ENCODE peak calls at places on chromosomes 2 and 18, in eight cellular contexts. One of them, this sample, is unnamed.
A peak's percentile ranks its signal among the peaks of the same experiment; 100 is the strongest.

GRCh38 chr2:14261771-14262170 is 370.7 kb upstream of the LRATD1 start:
- DNase-seq in IMR-90: no peak
- DNase-seq in cardiac fibroblast: peak; percentile 67
- DNase-seq in tibial nerve: no peak
- DNase-seq in Panc1: no peak
- DNase-seq in fibroblast of lung: no peak
- DNase-seq in HCT116: no peak
- DNase-seq in A673: no peak
- DNase-seq in this sample: no peak

GRCh38 chr18:63205791-63206252 is 113.7 kb downstream of the BCL2 start:
- DNase-seq in IMR-90: no peak
- DNase-seq in cardiac fibroblast: no peak
- DNase-seq in tibial nerve: no peak
- DNase-seq in Panc1: no peak
- DNase-seq in fibroblast of lung: no peak
- DNase-seq in HCT116: no peak
- DNase-seq in A673: no peak
- DNase-seq in this sample: no peak

GRCh38 chr2:149166958-149167810 is 128.7 kb downstream of the LYPD6B start:
- DNase-seq in IMR-90: no peak
- DNase-seq in cardiac fibroblast: no peak
- DNase-seq in tibial nerve: no peak
- DNase-seq in Panc1: no peak
- DNase-seq in fibroblast of lung: no peak
- DNase-seq in HCT116: peak; percentile 10
- DNase-seq in A673: no peak
- DNase-seq in this sample: no peak

GRCh38 chr2:42238644-42239288 is 69.6 kb downstream of the EML4 start:
- DNase-seq in IMR-90: no peak
- DNase-seq in cardiac fibroblast: peak; percentile 38
- DNase-seq in tibial nerve: peak; percentile 51
- DNase-seq in Panc1: peak; percentile 24
- DNase-seq in fibroblast of lung: peak; percentile 25
- DNase-seq in HCT116: peak; percentile 6
- DNase-seq in A673: peak; percentile 50
- DNase-seq in this sample: peak; percentile 33

GRCh38 chr2:14616342-14616741 is 16.2 kb upstream of the LRATD1 start:
- DNase-seq in IMR-90: no peak
- DNase-seq in cardiac fibroblast: no peak
- DNase-seq in tibial nerve: peak; percentile 27
- DNase-seq in Panc1: no peak
- DNase-seq in fibroblast of lung: no peak
- DNase-seq in HCT116: no peak
- DNase-seq in A673: no peak
- DNase-seq in this sample: no peak

GRCh38 chr18:51266736-51267135 is 69.3 kb upstream of the MEX3C start:
- DNase-seq in IMR-90: no peak
- DNase-seq in cardiac fibroblast: peak; percentile 26
- DNase-seq in tibial nerve: no peak
- DNase-seq in Panc1: no peak
- DNase-seq in fibroblast of lung: no peak
- DNase-seq in HCT116: no peak
- DNase-seq in A673: no peak
- DNase-seq in this sample: peak; percentile 50

GRCh38 chr2:128306081-128306930 is 12.4 kb downstream of the HS6ST1 start:
- DNase-seq in IMR-90: peak; percentile 100
- DNase-seq in cardiac fibroblast: peak; percentile 81
- DNase-seq in tibial nerve: peak; percentile 49
- DNase-seq in Panc1: no peak
- DNase-seq in fibroblast of lung: peak; percentile 99
- DNase-seq in HCT116: no peak
- DNase-seq in A673: no peak
- DNase-seq in this sample: peak; percentile 86

GRCh38 chr2:121860033-121860810 is 104.8 kb downstream of the TSN start:
- DNase-seq in IMR-90: peak; percentile 93
- DNase-seq in cardiac fibroblast: peak; percentile 94
- DNase-seq in tibial nerve: no peak
- DNase-seq in Panc1: peak; percentile 20
- DNase-seq in fibroblast of lung: peak; percentile 58
- DNase-seq in HCT116: no peak
- DNase-seq in A673: peak; percentile 4
- DNase-seq in this sample: peak; percentile 63

GRCh38 chr2:172943992-172944793 is 131.5 kb upstream of the MAP3K20 start:
- DNase-seq in IMR-90: peak; percentile 80
- DNase-seq in cardiac fibroblast: no peak
- DNase-seq in tibial nerve: no peak
- DNase-seq in Panc1: no peak
- DNase-seq in fibroblast of lung: no peak
- DNase-seq in HCT116: no peak
- DNase-seq in A673: no peak
- DNase-seq in this sample: no peak

GRCh38 chr2:237438082-237438925 is 24.3 kb upstream of the COL6A3 start:
- DNase-seq in IMR-90: no peak
- DNase-seq in cardiac fibroblast: no peak
- DNase-seq in tibial nerve: no peak
- DNase-seq in Panc1: no peak
- DNase-seq in fibroblast of lung: no peak
- DNase-seq in HCT116: no peak
- DNase-seq in A673: no peak
- DNase-seq in this sample: no peak

GRCh38 chr2:15429032-15429431 is 132.1 kb downstream of the NBAS start:
- DNase-seq in IMR-90: no peak
- DNase-seq in cardiac fibroblast: no peak
- DNase-seq in tibial nerve: no peak
- DNase-seq in Panc1: no peak
- DNase-seq in fibroblast of lung: no peak
- DNase-seq in HCT116: no peak
- DNase-seq in A673: no peak
- DNase-seq in this sample: no peak

GRCh38 chr18:78861706-78862105 is 117.9 kb upstream of the SALL3 start:
- DNase-seq in IMR-90: no peak
- DNase-seq in cardiac fibroblast: no peak
- DNase-seq in tibial nerve: no peak
- DNase-seq in Panc1: no peak
- DNase-seq in fibroblast of lung: no peak
- DNase-seq in HCT116: no peak
- DNase-seq in A673: no peak
- DNase-seq in this sample: no peak

GRCh38 chr2:196520610-196521009 is 118.9 kb upstream of the CCDC150 start:
- DNase-seq in IMR-90: no peak
- DNase-seq in cardiac fibroblast: no peak
- DNase-seq in tibial nerve: no peak
- DNase-seq in Panc1: no peak
- DNase-seq in fibroblast of lung: no peak
- DNase-seq in HCT116: no peak
- DNase-seq in A673: no peak
- DNase-seq in this sample: no peak

GRCh38 chr2:55370208-55370607 is 49.4 kb downstream of the CCDC88A start:
- DNase-seq in IMR-90: no peak
- DNase-seq in cardiac fibroblast: no peak
- DNase-seq in tibial nerve: no peak
- DNase-seq in Panc1: no peak
- DNase-seq in fibroblast of lung: no peak
- DNase-seq in HCT116: no peak
- DNase-seq in A673: no peak
- DNase-seq in this sample: no peak

GRCh38 chr2:98585386-98585785 is 22.9 kb downstream of the COA5 start:
- DNase-seq in IMR-90: no peak
- DNase-seq in cardiac fibroblast: no peak
- DNase-seq in tibial nerve: no peak
- DNase-seq in Panc1: no peak
- DNase-seq in fibroblast of lung: no peak
- DNase-seq in HCT116: no peak
- DNase-seq in A673: no peak
- DNase-seq in this sample: no peak

GRCh38 chr2:108909917-108910515 is 79.0 kb downstream of the EDAR start:
- DNase-seq in IMR-90: no peak
- DNase-seq in cardiac fibroblast: no peak
- DNase-seq in tibial nerve: no peak
- DNase-seq in Panc1: no peak
- DNase-seq in fibroblast of lung: no peak
- DNase-seq in HCT116: no peak
- DNase-seq in A673: no peak
- DNase-seq in this sample: no peak

GRCh38 chr2:225889452-225889851 is 489.9 kb downstream of the NYAP2 start:
- DNase-seq in IMR-90: peak; percentile 94
- DNase-seq in cardiac fibroblast: peak; percentile 92
- DNase-seq in tibial nerve: peak; percentile 68
- DNase-seq in Panc1: peak; percentile 18
- DNase-seq in fibroblast of lung: peak; percentile 92
- DNase-seq in HCT116: peak; percentile 60
- DNase-seq in A673: peak; percentile 75
- DNase-seq in this sample: peak; percentile 82

DNA sequence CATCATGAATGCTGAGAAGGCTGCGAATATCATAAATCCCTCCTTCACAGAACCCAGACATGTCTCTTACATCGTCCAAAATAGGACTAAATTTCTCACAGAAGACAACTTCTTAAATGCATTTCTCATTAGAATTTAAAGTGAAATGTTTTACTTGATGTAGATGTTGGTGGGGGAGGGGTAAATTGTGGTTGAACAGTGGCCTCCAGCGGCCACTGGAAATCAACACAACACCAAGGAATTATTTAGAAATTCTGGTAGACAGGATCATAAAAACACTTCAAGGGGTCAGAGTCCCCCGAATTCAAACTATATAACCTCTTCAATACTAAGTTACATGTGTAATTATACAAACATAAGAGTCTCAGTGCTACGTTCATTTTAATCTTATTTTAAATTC is 135.9 kb downstream of the ABCA12 start:
- DNase-seq in IMR-90: peak; percentile 46
- DNase-seq in cardiac fibroblast: peak; percentile 58
- DNase-seq in tibial nerve: no peak
- DNase-seq in Panc1: peak; percentile 10
- DNase-seq in fibroblast of lung: peak; percentile 67
- DNase-seq in HCT116: peak; percentile 31
- DNase-seq in A673: peak; percentile 64
- DNase-seq in this sample: peak; percentile 66
- TF ChIP-seq CTCF in IMR-90: peak; percentile 62
- TF ChIP-seq CTCF in cardiac fibroblast: peak; percentile 45
- TF ChIP-seq CTCF in tibial nerve: peak; percentile 22
- TF ChIP-seq CTCF in Panc1: peak; percentile 63
- TF ChIP-seq CTCF in fibroblast of lung: peak; percentile 63
- TF ChIP-seq CTCF in HCT116: peak; percentile 76
- TF ChIP-seq CTCF in A673: peak; percentile 63
- TF ChIP-seq CTCF in this sample: peak; percentile 64

DNA sequence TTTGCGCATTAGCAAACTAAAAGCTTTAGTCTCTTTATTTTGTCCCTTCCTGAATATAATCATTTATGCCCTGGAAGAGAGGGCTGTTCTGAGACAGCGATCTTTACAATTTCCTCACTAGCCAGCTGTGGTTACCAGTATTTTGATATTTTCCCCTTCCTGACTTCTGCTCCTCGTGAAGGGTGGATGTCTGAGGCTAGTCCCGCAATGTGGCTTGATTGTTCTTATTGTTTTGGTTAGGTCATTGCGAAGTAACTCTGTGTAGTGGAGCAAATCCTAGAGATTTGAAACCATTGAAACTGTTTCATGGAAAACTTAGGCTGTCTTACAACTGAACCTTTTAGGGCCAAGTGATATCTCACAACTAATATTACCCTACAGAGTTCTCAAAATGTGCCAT is 2.4 kb downstream of the MRPL33 start:
- DNase-seq in IMR-90: no peak
- DNase-seq in cardiac fibroblast: no peak
- DNase-seq in tibial nerve: no peak
- DNase-seq in Panc1: no peak
- DNase-seq in fibroblast of lung: no peak
- DNase-seq in HCT116: no peak
- DNase-seq in A673: no peak
- DNase-seq in this sample: no peak
- H3K4me3 ChIP-seq in IMR-90: no peak overlapping the region
- H3K4me3 ChIP-seq in cardiac fibroblast: no peak overlapping the region
- H3K4me3 ChIP-seq in tibial nerve: no peak overlapping the region
- H3K4me3 ChIP-seq in Panc1: no peak overlapping the region
- H3K4me3 ChIP-seq in fibroblast of lung: no peak overlapping the region
- H3K4me3 ChIP-seq in HCT116: no peak overlapping the region
- H3K4me3 ChIP-seq in A673: no peak overlapping the region
- H3K4me3 ChIP-seq in this sample: no peak overlapping the region

DNA sequence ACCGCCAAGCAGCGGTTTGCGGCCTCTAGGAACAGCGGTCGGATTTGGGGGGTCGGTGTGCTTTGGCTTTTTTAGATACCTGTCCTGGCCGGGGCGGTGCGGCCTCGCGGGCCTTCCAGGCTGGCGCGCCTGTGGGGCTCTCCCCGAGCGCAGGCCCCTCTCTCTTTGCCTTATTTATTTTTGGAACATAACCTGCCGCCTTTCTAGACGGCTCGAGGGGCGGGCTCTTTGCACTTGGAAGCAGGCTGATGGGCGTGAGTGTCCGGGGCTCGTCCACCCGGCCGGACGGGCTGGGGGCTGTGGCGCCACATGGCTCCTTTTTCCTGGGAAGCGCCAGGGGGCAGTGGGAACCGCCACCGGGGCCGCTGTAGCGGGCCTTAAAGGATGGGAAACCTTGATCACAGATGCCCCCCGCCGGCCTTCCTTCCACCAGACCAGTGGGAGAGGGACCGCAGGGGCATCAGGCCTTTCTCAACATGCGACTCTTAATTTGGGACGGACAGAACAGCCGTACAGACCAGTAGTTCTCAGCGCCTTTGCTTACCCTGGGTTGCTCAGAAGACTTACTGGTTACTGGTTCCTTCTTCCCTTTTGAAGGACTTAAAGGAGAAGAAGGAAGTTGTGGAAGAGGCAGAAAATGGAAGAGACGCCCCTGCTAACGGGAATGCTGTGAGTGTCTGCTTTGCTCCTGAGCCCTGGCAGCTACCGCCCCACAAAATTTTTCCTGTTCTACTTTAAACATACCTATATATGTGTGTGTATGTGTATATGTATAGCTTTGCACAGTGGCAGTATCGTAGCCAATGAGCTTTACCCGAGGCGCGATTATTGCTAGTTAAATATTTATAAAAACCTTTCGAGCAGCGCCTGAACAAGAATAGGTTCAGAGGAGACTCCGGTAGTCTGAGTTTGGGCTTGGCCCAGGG is 2.7 kb downstream of the PTMA start:
- DNase-seq in IMR-90: no peak
- DNase-seq in cardiac fibroblast: peak; percentile 28
- DNase-seq in tibial nerve: no peak
- DNase-seq in Panc1: no peak
- DNase-seq in fibroblast of lung: peak; percentile 31
- DNase-seq in HCT116: no peak
- DNase-seq in A673: no peak
- DNase-seq in this sample: no peak
- TF ChIP-seq CTCF in IMR-90: peak; percentile 25
- TF ChIP-seq CTCF in cardiac fibroblast: peak; percentile 21
- TF ChIP-seq CTCF in tibial nerve: no peak
- TF ChIP-seq CTCF in Panc1: no peak
- TF ChIP-seq CTCF in fibroblast of lung: peak; percentile 13
- TF ChIP-seq CTCF in HCT116: no peak
- TF ChIP-seq CTCF in A673: no peak
- TF ChIP-seq CTCF in this sample: peak; percentile 13

DNA sequence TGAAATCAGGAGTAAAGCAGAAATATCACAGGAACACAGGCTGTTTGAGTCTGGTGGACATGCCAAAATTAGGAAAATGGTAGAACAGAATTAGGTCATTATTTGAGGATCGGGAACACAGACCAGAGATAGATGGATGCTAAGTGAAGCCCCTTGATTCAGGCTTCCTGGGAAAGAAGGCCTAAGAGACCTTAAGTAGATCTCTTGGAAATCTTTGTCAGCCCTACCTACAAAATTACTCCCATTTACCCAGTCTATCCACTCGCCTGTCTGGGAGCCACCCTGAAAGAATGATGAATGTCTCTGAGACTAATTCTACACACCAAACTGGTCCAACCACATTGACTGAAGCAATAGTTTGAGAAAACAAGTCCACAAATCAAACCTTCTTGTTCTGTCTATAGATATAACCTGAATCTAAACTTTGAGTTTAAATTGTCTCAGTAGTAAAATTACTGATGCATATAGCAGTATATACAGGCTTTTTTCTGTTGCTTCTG is 36.6 kb upstream of the TANK start:
- DNase-seq in IMR-90: no peak
- DNase-seq in cardiac fibroblast: no peak
- DNase-seq in tibial nerve: no peak
- DNase-seq in Panc1: no peak
- DNase-seq in fibroblast of lung: no peak
- DNase-seq in HCT116: peak; percentile 39
- DNase-seq in A673: no peak
- DNase-seq in this sample: no peak
- H3K4me3 ChIP-seq in IMR-90: no peak overlapping the region
- H3K4me3 ChIP-seq in cardiac fibroblast: no peak overlapping the region
- H3K4me3 ChIP-seq in tibial nerve: no peak overlapping the region
- H3K4me3 ChIP-seq in Panc1: peak overlapping the region; percentile 31
- H3K4me3 ChIP-seq in fibroblast of lung: no peak overlapping the region
- H3K4me3 ChIP-seq in HCT116: peak overlapping the region; percentile 46
- H3K4me3 ChIP-seq in A673: no peak overlapping the region
- H3K4me3 ChIP-seq in this sample: no peak overlapping the region

This sample was measured in fibroblast of pulmonary artery.